ENCODE peak calls at places on chromosomes 4 and X, in seven cellular contexts. I is H1, N is A549, L is stomach, P is K562, K is upper lobe of left lung, X is ovary. S is an unnamed sample. For H3K4me1, the result is how much of the 10 kb centered on the place peaks cover.

GRCh38 chrX:104270212-104270611 is 15.5 kb upstream of the ESX1 start:
- DNase-seq in I (no peak), L (no peak), X (no peak), N (no peak), P (no peak), K (no peak), S (no peak)

GRCh38 chr4:64330143-64330542 is 79.1 kb downstream of the TECRL start:
- DNase-seq in I (no peak), N (no peak), P (no peak), L (no peak), K (no peak), X (no peak), S (no peak)

GRCh38 chrX:131783555-131784338 is 239.4 kb upstream of the STK26 start:
- DNase-seq in P (no peak), X (peak), N (peak), I (no peak), K (no peak), L (peak), S (no peak)

GRCh38 chr4:20299515-20299914 is 47.8 kb downstream of the SLIT2 start:
- DNase-seq in I (no peak), L (no peak), K (no peak), X (no peak), N (peak), P (no peak), S (no peak)

GRCh38 chr4:121053601-121054143 is 18.7 kb downstream of the NDNF start:
- DNase-seq in P (no peak), K (no peak), L (no peak), I (no peak), N (no peak), X (no peak), S (no peak)

GRCh38 chr4:83115000-83115399 is 471 bp upstream of the PLAC8 start:
- DNase-seq in L (no peak), N (no peak), I (no peak), X (no peak), P (no peak), K (no peak), S (no peak)

GRCh38 chr4:82230310-82230709 is 143.5 kb downstream of the HNRNPD start:
- DNase-seq in N (no peak), L (no peak), I (no peak), P (no peak), K (no peak), X (no peak), S (no peak)

GRCh38 chr4:120682981-120683380 is 239.5 kb downstream of the PRDM5 start:
- DNase-seq in P (no peak), X (no peak), N (no peak), K (no peak), L (no peak), I (no peak), S (no peak)

GRCh38 chr4:102598102-102598758 is 97.1 kb downstream of the NFKB1 start:
- DNase-seq in X (no peak), N (no peak), I (no peak), P (no peak), K (no peak), L (no peak), S (no peak)

GRCh38 chr4:77862478-77863216 is at the start of gene MRPL1:
- DNase-seq in K (peak), I (peak), P (peak), N (peak), X (peak), L (peak), S (peak)

GRCh38 chrX:38594434-38594833 is 33.1 kb downstream of the TSPAN7 start:
- DNase-seq in N (no peak), P (no peak), X (no peak), K (no peak), L (no peak), I (no peak), S (no peak)

GRCh38 chr4:75051431-75051830 is 118.5 kb downstream of the PARM1 start:
- DNase-seq in I (no peak), L (no peak), K (no peak), P (no peak), X (no peak), N (no peak), S (no peak)

GRCh38 chr4:152682143-152682542 is 2.3 kb upstream of the TMEM154 start:
- DNase-seq in L (no peak), P (no peak), X (no peak), N (no peak), K (no peak), I (no peak), S (no peak)

GRCh38 chrX:39002466-39002865 is 201.2 kb downstream of the MID1IP1 start:
- DNase-seq in X (no peak), L (no peak), N (no peak), K (no peak), P (no peak), I (no peak), S (no peak)

GRCh38 chrX:38220024-38220935 is at the start of gene SRPX:
- DNase-seq in I (peak), P (peak), X (no peak), N (peak), L (peak), K (peak), S (peak)

GRCh38 chr4:160299177-160299576 is 1196.3 kb downstream of the RAPGEF2 start:
- DNase-seq in K (no peak), X (no peak), N (no peak), P (no peak), L (no peak), I (no peak), S (no peak)

GRCh38 chr4:82823062-82823461 is 24.5 kb upstream of the SCD5 start:
- DNase-seq in X (no peak), L (no peak), K (no peak), N (no peak), P (no peak), I (no peak), S (no peak)

GRCh38 chr4:166657261-166657660 is 577.0 kb downstream of the SPOCK3 start:
- DNase-seq in P (no peak), L (no peak), K (no peak), N (no peak), I (no peak), X (no peak), S (no peak)

GRCh38 chr4:140046573-140046972 is 107.4 kb downstream of the MAML3 start:
- DNase-seq in K (no peak), X (no peak), L (no peak), N (no peak), I (no peak), P (no peak), S (no peak)

GRCh38 chrX:6226646-6227444 is 1.8 kb downstream of the NLGN4X start:
- DNase-seq in K (peak), N (no peak), I (peak), X (peak), P (no peak), L (no peak), S (no peak)

GRCh38 chrX:54509401-54509800 is 13.4 kb upstream of the FGD1 start:
- DNase-seq in L (no peak), N (no peak), P (no peak), K (no peak), X (no peak), I (no peak), S (no peak)

GRCh38 chr4:76589872-76590846 is 155.1 kb downstream of the SHROOM3 start:
- DNase-seq in I (peak), P (no peak), L (peak), X (no peak), N (peak), K (no peak), S (no peak)

GRCh38 chrX:115949900-115950822 is 220.4 kb upstream of the AGTR2 start:
- DNase-seq in X (peak), N (no peak), L (peak), K (no peak), P (no peak), I (no peak), S (no peak)

GRCh38 chr4:152531479-152531878 is 4.4 kb downstream of the FBXW7 start:
- DNase-seq in I (no peak), L (no peak), N (no peak), K (no peak), X (no peak), P (no peak), S (no peak)

GRCh38 chrX:140440891-140441290 is 64.0 kb downstream of the SOX3 start:
- DNase-seq in P (no peak), K (no peak), N (no peak), I (no peak), L (no peak), X (no peak), S (no peak)

GRCh38 chrX:129145898-129146297 is 377.4 kb downstream of the SMARCA1 start:
- DNase-seq in X (no peak), N (no peak), L (no peak), P (no peak), K (no peak), I (no peak), S (no peak)

GRCh38 chrX:10636337-10636736 is 16.0 kb upstream of the MID1 start:
- DNase-seq in N (peak), I (no peak), X (peak), K (no peak), P (peak), L (no peak), S (no peak)

GRCh38 chr4:67531349-67531748 is 14.0 kb downstream of the CENPC start:
- DNase-seq in K (no peak), I (no peak), X (no peak), L (no peak), N (no peak), P (no peak), S (no peak)

GRCh38 chr4:86919824-86920223 is 15.0 kb upstream of the AFF1 start:
- DNase-seq in N (no peak), I (no peak), L (no peak), K (no peak), P (no peak), X (no peak), S (no peak)

GRCh38 chr4:94497690-94498089 is 45.9 kb downstream of the PDLIM5 start:
- DNase-seq in N (no peak), X (no peak), K (no peak), I (no peak), L (no peak), P (no peak), S (no peak)

GRCh38 chr4:89829470-89830138 is 7.4 kb downstream of the SNCA start:
- DNase-seq in I (no peak), X (no peak), K (no peak), N (no peak), P (no peak), L (no peak), S (no peak)

DNA sequence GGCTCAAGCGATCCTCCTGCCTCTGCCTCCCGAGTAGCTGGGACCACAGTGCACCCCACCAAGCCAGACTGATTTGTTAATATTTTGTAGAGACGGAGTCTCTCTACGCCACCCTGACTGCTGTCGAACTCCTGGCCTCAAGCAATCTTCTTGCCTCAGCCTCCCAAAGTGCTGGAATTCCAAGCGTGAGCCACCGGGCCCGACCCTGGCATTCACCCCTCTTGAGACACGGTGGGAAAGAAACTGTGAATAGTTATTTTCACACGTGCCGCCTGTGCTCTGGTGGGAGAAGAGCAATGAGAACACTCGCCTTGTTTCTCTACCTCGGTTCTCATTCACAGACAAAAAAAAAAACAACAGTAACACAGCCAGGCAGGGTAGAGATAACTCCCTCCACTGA is 103.5 kb downstream of the DHRSX start:
- DNase-seq in P (no peak), I (no peak), X (no peak), L (no peak), N (no peak), K (no peak), S (peak)
- H3K4me3 ChIP-seq in P (no peak), I (no peak), X (no peak), L (no peak), N (no peak), K (no peak), S (no peak)

GRCh38 chr4:73707918-73708577 is 32.3 kb upstream of the CXCL8 start:
- DNase-seq in I (no peak), L (peak), P (peak), N (peak), X (peak), K (no peak), S (no peak)
- TF ChIP-seq EP300 in I (no peak), L (no peak), P (peak), N (no peak), X (no peak), K (no peak), S (no peak)

GRCh38 chr4:38803833-38804653 is 548 bp downstream of the TLR1 start:
- DNase-seq in N (no peak), X (no peak), I (no peak), L (no peak), K (no peak), P (no peak), S (no peak)
- H3K4me1 ChIP-seq in N (under half), X (under half), I (under half), L (under half), K (under half), P (under half), S (under half)

DNA sequence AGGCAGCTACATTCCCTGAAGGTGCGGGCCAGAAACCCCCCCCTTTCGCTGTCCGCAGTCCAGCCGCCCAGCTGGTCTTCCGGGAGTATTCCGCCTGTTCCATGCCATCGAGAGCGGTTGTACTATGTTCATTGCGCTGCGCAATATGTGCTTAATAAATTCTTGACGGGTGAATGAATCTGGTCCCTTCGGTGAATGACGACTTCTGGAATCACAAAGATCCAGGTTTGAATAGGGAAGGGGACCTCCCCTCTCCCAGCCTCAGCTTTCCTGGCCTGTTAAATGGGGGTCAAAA is 777 bp upstream of the TFE3 start:
- DNase-seq in P (no peak), I (no peak), K (no peak), L (no peak), X (no peak), N (no peak), S (no peak)
- H3K4me3 ChIP-seq in P (peak), I (peak), K (peak), L (peak), X (no peak), N (peak), S (peak)

S was measured in suprapubic skin.